ENCODE peak calls at places on chromosomes 12 and 14, in five cellular contexts. One of them, this sample, is unnamed.

GRCh38 chr12:3464561-3464960 is 26.4 kb upstream of the PRMT8 start:
- DNase-seq in fibroblast of lung: no peak
- DNase-seq in stimulated activated effector memory CD8-positive, alpha-beta T cell treated with anti-CD3 and anti-CD28 coated beads, Interleukin-12 subunit alpha, Interleukin-12 subunit beta, amount 100 ng/mL, for 72 hours: no peak
- DNase-seq in NCI-H526 treated with DMSO at 0.1 percent for 48 hours: no peak
- DNase-seq in stimulated activated CD4-positive, alpha-beta T cell treated with anti-CD3 and anti-CD28 coated beads, Interleukin-4, amount 100 ng/mL, for 24 hours: no peak
- DNase-seq in this sample: no peak

GRCh38 chr14:36935976-36936678 is 236.3 kb downstream of the SLC25A21 start:
- DNase-seq in stimulated activated effector memory CD8-positive, alpha-beta T cell treated with anti-CD3 and anti-CD28 coated beads, Interleukin-12 subunit alpha, Interleukin-12 subunit beta, amount 100 ng/mL, for 72 hours: no peak
- DNase-seq in stimulated activated CD4-positive, alpha-beta T cell treated with anti-CD3 and anti-CD28 coated beads, Interleukin-4, amount 100 ng/mL, for 24 hours: no peak
- DNase-seq in NCI-H526 treated with DMSO at 0.1 percent for 48 hours: no peak
- DNase-seq in fibroblast of lung: no peak
- DNase-seq in this sample: peak; percentile 42

GRCh38 chr14:53880761-53881160 is 75.9 kb downstream of the BMP4 start:
- DNase-seq in fibroblast of lung: no peak
- DNase-seq in stimulated activated CD4-positive, alpha-beta T cell treated with anti-CD3 and anti-CD28 coated beads, Interleukin-4, amount 100 ng/mL, for 24 hours: no peak
- DNase-seq in NCI-H526 treated with DMSO at 0.1 percent for 48 hours: no peak
- DNase-seq in stimulated activated effector memory CD8-positive, alpha-beta T cell treated with anti-CD3 and anti-CD28 coated beads, Interleukin-12 subunit alpha, Interleukin-12 subunit beta, amount 100 ng/mL, for 72 hours: no peak
- DNase-seq in this sample: no peak

GRCh38 chr14:104786091-104786586 is 9.4 kb downstream of the AKT1 start:
- DNase-seq in stimulated activated CD4-positive, alpha-beta T cell treated with anti-CD3 and anti-CD28 coated beads, Interleukin-4, amount 100 ng/mL, for 24 hours: no peak
- DNase-seq in NCI-H526 treated with DMSO at 0.1 percent for 48 hours: no peak
- DNase-seq in stimulated activated effector memory CD8-positive, alpha-beta T cell treated with anti-CD3 and anti-CD28 coated beads, Interleukin-12 subunit alpha, Interleukin-12 subunit beta, amount 100 ng/mL, for 72 hours: no peak
- DNase-seq in fibroblast of lung: no peak
- DNase-seq in this sample: no peak

GRCh38 chr12:121918679-121919038 is 267 bp downstream of the CFAP251 start:
- DNase-seq in NCI-H526 treated with DMSO at 0.1 percent for 48 hours: no peak
- DNase-seq in stimulated activated CD4-positive, alpha-beta T cell treated with anti-CD3 and anti-CD28 coated beads, Interleukin-4, amount 100 ng/mL, for 24 hours: no peak
- DNase-seq in stimulated activated effector memory CD8-positive, alpha-beta T cell treated with anti-CD3 and anti-CD28 coated beads, Interleukin-12 subunit alpha, Interleukin-12 subunit beta, amount 100 ng/mL, for 72 hours: no peak
- DNase-seq in fibroblast of lung: no peak
- DNase-seq in this sample: no peak

GRCh38 chr12:43009307-43009706 is 419.8 kb upstream of the PRICKLE1 start:
- DNase-seq in stimulated activated effector memory CD8-positive, alpha-beta T cell treated with anti-CD3 and anti-CD28 coated beads, Interleukin-12 subunit alpha, Interleukin-12 subunit beta, amount 100 ng/mL, for 72 hours: no peak
- DNase-seq in stimulated activated CD4-positive, alpha-beta T cell treated with anti-CD3 and anti-CD28 coated beads, Interleukin-4, amount 100 ng/mL, for 24 hours: no peak
- DNase-seq in fibroblast of lung: no peak
- DNase-seq in NCI-H526 treated with DMSO at 0.1 percent for 48 hours: no peak
- DNase-seq in this sample: peak; percentile 18

GRCh38 chr12:94841904-94842610 is 161.4 kb downstream of the NDUFA12 start:
- DNase-seq in NCI-H526 treated with DMSO at 0.1 percent for 48 hours: no peak
- DNase-seq in fibroblast of lung: no peak
- DNase-seq in stimulated activated CD4-positive, alpha-beta T cell treated with anti-CD3 and anti-CD28 coated beads, Interleukin-4, amount 100 ng/mL, for 24 hours: no peak
- DNase-seq in stimulated activated effector memory CD8-positive, alpha-beta T cell treated with anti-CD3 and anti-CD28 coated beads, Interleukin-12 subunit alpha, Interleukin-12 subunit beta, amount 100 ng/mL, for 72 hours: no peak
- DNase-seq in this sample: no peak

GRCh38 chr12:47903927-47904646 is 707 bp downstream of the VDR start:
- DNase-seq in stimulated activated CD4-positive, alpha-beta T cell treated with anti-CD3 and anti-CD28 coated beads, Interleukin-4, amount 100 ng/mL, for 24 hours: peak; percentile 74
- DNase-seq in fibroblast of lung: peak; percentile 77
- DNase-seq in NCI-H526 treated with DMSO at 0.1 percent for 48 hours: no peak
- DNase-seq in stimulated activated effector memory CD8-positive, alpha-beta T cell treated with anti-CD3 and anti-CD28 coated beads, Interleukin-12 subunit alpha, Interleukin-12 subunit beta, amount 100 ng/mL, for 72 hours: no peak
- DNase-seq in this sample: peak; percentile 84

GRCh38 chr12:78530065-78530765 is 334.4 kb upstream of the SYT1 start:
- DNase-seq in stimulated activated effector memory CD8-positive, alpha-beta T cell treated with anti-CD3 and anti-CD28 coated beads, Interleukin-12 subunit alpha, Interleukin-12 subunit beta, amount 100 ng/mL, for 72 hours: no peak
- DNase-seq in stimulated activated CD4-positive, alpha-beta T cell treated with anti-CD3 and anti-CD28 coated beads, Interleukin-4, amount 100 ng/mL, for 24 hours: no peak
- DNase-seq in fibroblast of lung: peak; percentile 73
- DNase-seq in NCI-H526 treated with DMSO at 0.1 percent for 48 hours: no peak
- DNase-seq in this sample: peak; percentile 80

GRCh38 chr14:23115492-23115850 is 3.6 kb downstream of the CEBPE start:
- DNase-seq in NCI-H526 treated with DMSO at 0.1 percent for 48 hours: no peak
- DNase-seq in fibroblast of lung: no peak
- DNase-seq in stimulated activated CD4-positive, alpha-beta T cell treated with anti-CD3 and anti-CD28 coated beads, Interleukin-4, amount 100 ng/mL, for 24 hours: no peak
- DNase-seq in stimulated activated effector memory CD8-positive, alpha-beta T cell treated with anti-CD3 and anti-CD28 coated beads, Interleukin-12 subunit alpha, Interleukin-12 subunit beta, amount 100 ng/mL, for 72 hours: no peak
- DNase-seq in this sample: no peak

GRCh38 chr12:124763594-124763979 is 100.1 kb downstream of the SCARB1 start:
- DNase-seq in stimulated activated effector memory CD8-positive, alpha-beta T cell treated with anti-CD3 and anti-CD28 coated beads, Interleukin-12 subunit alpha, Interleukin-12 subunit beta, amount 100 ng/mL, for 72 hours: no peak
- DNase-seq in fibroblast of lung: no peak
- DNase-seq in NCI-H526 treated with DMSO at 0.1 percent for 48 hours: no peak
- DNase-seq in stimulated activated CD4-positive, alpha-beta T cell treated with anti-CD3 and anti-CD28 coated beads, Interleukin-4, amount 100 ng/mL, for 24 hours: no peak
- DNase-seq in this sample: peak; percentile 51

GRCh38 chr14:82366803-82367202 is 833.1 kb upstream of the SEL1L start:
- DNase-seq in fibroblast of lung: no peak
- DNase-seq in NCI-H526 treated with DMSO at 0.1 percent for 48 hours: no peak
- DNase-seq in stimulated activated effector memory CD8-positive, alpha-beta T cell treated with anti-CD3 and anti-CD28 coated beads, Interleukin-12 subunit alpha, Interleukin-12 subunit beta, amount 100 ng/mL, for 72 hours: no peak
- DNase-seq in stimulated activated CD4-positive, alpha-beta T cell treated with anti-CD3 and anti-CD28 coated beads, Interleukin-4, amount 100 ng/mL, for 24 hours: no peak
- DNase-seq in this sample: no peak

GRCh38 chr14:102579696-102580551 is 12.5 kb upstream of the RCOR1 start:
- DNase-seq in NCI-H526 treated with DMSO at 0.1 percent for 48 hours: no peak
- DNase-seq in stimulated activated CD4-positive, alpha-beta T cell treated with anti-CD3 and anti-CD28 coated beads, Interleukin-4, amount 100 ng/mL, for 24 hours: no peak
- DNase-seq in fibroblast of lung: peak; percentile 74
- DNase-seq in stimulated activated effector memory CD8-positive, alpha-beta T cell treated with anti-CD3 and anti-CD28 coated beads, Interleukin-12 subunit alpha, Interleukin-12 subunit beta, amount 100 ng/mL, for 72 hours: no peak
- DNase-seq in this sample: peak; percentile 65

GRCh38 chr12:26345471-26346003 is 150.2 kb downstream of the SSPN start:
- DNase-seq in stimulated activated CD4-positive, alpha-beta T cell treated with anti-CD3 and anti-CD28 coated beads, Interleukin-4, amount 100 ng/mL, for 24 hours: no peak
- DNase-seq in stimulated activated effector memory CD8-positive, alpha-beta T cell treated with anti-CD3 and anti-CD28 coated beads, Interleukin-12 subunit alpha, Interleukin-12 subunit beta, amount 100 ng/mL, for 72 hours: no peak
- DNase-seq in fibroblast of lung: no peak
- DNase-seq in NCI-H526 treated with DMSO at 0.1 percent for 48 hours: no peak
- DNase-seq in this sample: peak; percentile 47

GRCh38 chr14:22095845-22096510 is 422.4 kb upstream of the OR4E1 start:
- DNase-seq in fibroblast of lung: peak; percentile 7
- DNase-seq in stimulated activated effector memory CD8-positive, alpha-beta T cell treated with anti-CD3 and anti-CD28 coated beads, Interleukin-12 subunit alpha, Interleukin-12 subunit beta, amount 100 ng/mL, for 72 hours: no peak
- DNase-seq in stimulated activated CD4-positive, alpha-beta T cell treated with anti-CD3 and anti-CD28 coated beads, Interleukin-4, amount 100 ng/mL, for 24 hours: no peak
- DNase-seq in NCI-H526 treated with DMSO at 0.1 percent for 48 hours: no peak
- DNase-seq in this sample: no peak

GRCh38 chr14:101118746-101119610 is 215.5 kb upstream of the RTL1 start:
- DNase-seq in stimulated activated CD4-positive, alpha-beta T cell treated with anti-CD3 and anti-CD28 coated beads, Interleukin-4, amount 100 ng/mL, for 24 hours: no peak
- DNase-seq in stimulated activated effector memory CD8-positive, alpha-beta T cell treated with anti-CD3 and anti-CD28 coated beads, Interleukin-12 subunit alpha, Interleukin-12 subunit beta, amount 100 ng/mL, for 72 hours: peak; percentile 20
- DNase-seq in fibroblast of lung: no peak
- DNase-seq in NCI-H526 treated with DMSO at 0.1 percent for 48 hours: no peak
- DNase-seq in this sample: no peak

GRCh38 chr12:15701721-15702156 is 87.4 kb downstream of the EPS8 start:
- DNase-seq in NCI-H526 treated with DMSO at 0.1 percent for 48 hours: no peak
- DNase-seq in stimulated activated CD4-positive, alpha-beta T cell treated with anti-CD3 and anti-CD28 coated beads, Interleukin-4, amount 100 ng/mL, for 24 hours: no peak
- DNase-seq in fibroblast of lung: peak; percentile 67
- DNase-seq in stimulated activated effector memory CD8-positive, alpha-beta T cell treated with anti-CD3 and anti-CD28 coated beads, Interleukin-12 subunit alpha, Interleukin-12 subunit beta, amount 100 ng/mL, for 72 hours: no peak
- DNase-seq in this sample: peak; percentile 69

GRCh38 chr12:49674318-49674985 is 32.8 kb downstream of the FMNL3 start:
- DNase-seq in stimulated activated CD4-positive, alpha-beta T cell treated with anti-CD3 and anti-CD28 coated beads, Interleukin-4, amount 100 ng/mL, for 24 hours: no peak
- DNase-seq in stimulated activated effector memory CD8-positive, alpha-beta T cell treated with anti-CD3 and anti-CD28 coated beads, Interleukin-12 subunit alpha, Interleukin-12 subunit beta, amount 100 ng/mL, for 72 hours: no peak
- DNase-seq in NCI-H526 treated with DMSO at 0.1 percent for 48 hours: no peak
- DNase-seq in fibroblast of lung: peak; percentile 40
- DNase-seq in this sample: peak; percentile 66

GRCh38 chr12:26493656-26494055 is 298.3 kb downstream of the SSPN start:
- DNase-seq in fibroblast of lung: no peak
- DNase-seq in stimulated activated CD4-positive, alpha-beta T cell treated with anti-CD3 and anti-CD28 coated beads, Interleukin-4, amount 100 ng/mL, for 24 hours: no peak
- DNase-seq in NCI-H526 treated with DMSO at 0.1 percent for 48 hours: no peak
- DNase-seq in stimulated activated effector memory CD8-positive, alpha-beta T cell treated with anti-CD3 and anti-CD28 coated beads, Interleukin-12 subunit alpha, Interleukin-12 subunit beta, amount 100 ng/mL, for 72 hours: no peak
- DNase-seq in this sample: peak; percentile 48

GRCh38 chr12:13591488-13591887 is 389.9 kb downstream of the GRIN2B start:
- DNase-seq in stimulated activated CD4-positive, alpha-beta T cell treated with anti-CD3 and anti-CD28 coated beads, Interleukin-4, amount 100 ng/mL, for 24 hours: no peak
- DNase-seq in stimulated activated effector memory CD8-positive, alpha-beta T cell treated with anti-CD3 and anti-CD28 coated beads, Interleukin-12 subunit alpha, Interleukin-12 subunit beta, amount 100 ng/mL, for 72 hours: no peak
- DNase-seq in NCI-H526 treated with DMSO at 0.1 percent for 48 hours: no peak
- DNase-seq in fibroblast of lung: no peak
- DNase-seq in this sample: no peak

GRCh38 chr12:124906606-124907261 is 7.7 kb downstream of the UBC start:
- DNase-seq in fibroblast of lung: peak; percentile 94
- DNase-seq in stimulated activated effector memory CD8-positive, alpha-beta T cell treated with anti-CD3 and anti-CD28 coated beads, Interleukin-12 subunit alpha, Interleukin-12 subunit beta, amount 100 ng/mL, for 72 hours: peak; percentile 93
- DNase-seq in stimulated activated CD4-positive, alpha-beta T cell treated with anti-CD3 and anti-CD28 coated beads, Interleukin-4, amount 100 ng/mL, for 24 hours: peak; percentile 94
- DNase-seq in NCI-H526 treated with DMSO at 0.1 percent for 48 hours: no peak
- DNase-seq in this sample: peak; percentile 75

GRCh38 chr12:47082283-47082962 is 2.7 kb upstream of the AMIGO2 start:
- DNase-seq in stimulated activated effector memory CD8-positive, alpha-beta T cell treated with anti-CD3 and anti-CD28 coated beads, Interleukin-12 subunit alpha, Interleukin-12 subunit beta, amount 100 ng/mL, for 72 hours: no peak
- DNase-seq in NCI-H526 treated with DMSO at 0.1 percent for 48 hours: no peak
- DNase-seq in fibroblast of lung: no peak
- DNase-seq in stimulated activated CD4-positive, alpha-beta T cell treated with anti-CD3 and anti-CD28 coated beads, Interleukin-4, amount 100 ng/mL, for 24 hours: no peak
- DNase-seq in this sample: no peak

GRCh38 chr14:42429401-42429800 is 822.7 kb downstream of the LRFN5 start:
- DNase-seq in NCI-H526 treated with DMSO at 0.1 percent for 48 hours: no peak
- DNase-seq in stimulated activated CD4-positive, alpha-beta T cell treated with anti-CD3 and anti-CD28 coated beads, Interleukin-4, amount 100 ng/mL, for 24 hours: no peak
- DNase-seq in stimulated activated effector memory CD8-positive, alpha-beta T cell treated with anti-CD3 and anti-CD28 coated beads, Interleukin-12 subunit alpha, Interleukin-12 subunit beta, amount 100 ng/mL, for 72 hours: no peak
- DNase-seq in fibroblast of lung: no peak
- DNase-seq in this sample: no peak

GRCh38 chr14:30193791-30194407 is 266.3 kb upstream of the PRKD1 start:
- DNase-seq in fibroblast of lung: peak; percentile 94
- DNase-seq in NCI-H526 treated with DMSO at 0.1 percent for 48 hours: no peak
- DNase-seq in stimulated activated effector memory CD8-positive, alpha-beta T cell treated with anti-CD3 and anti-CD28 coated beads, Interleukin-12 subunit alpha, Interleukin-12 subunit beta, amount 100 ng/mL, for 72 hours: no peak
- DNase-seq in stimulated activated CD4-positive, alpha-beta T cell treated with anti-CD3 and anti-CD28 coated beads, Interleukin-4, amount 100 ng/mL, for 24 hours: no peak
- DNase-seq in this sample: peak; percentile 90

GRCh38 chr14:73741876-73742519 is 27.8 kb upstream of the PNMA1 start:
- DNase-seq in stimulated activated effector memory CD8-positive, alpha-beta T cell treated with anti-CD3 and anti-CD28 coated beads, Interleukin-12 subunit alpha, Interleukin-12 subunit beta, amount 100 ng/mL, for 72 hours: no peak
- DNase-seq in stimulated activated CD4-positive, alpha-beta T cell treated with anti-CD3 and anti-CD28 coated beads, Interleukin-4, amount 100 ng/mL, for 24 hours: peak; percentile 30
- DNase-seq in NCI-H526 treated with DMSO at 0.1 percent for 48 hours: no peak
- DNase-seq in fibroblast of lung: no peak
- DNase-seq in this sample: no peak

This sample was measured in astrocyte.